ENCODE peak calls at places on chromosomes 2 and 18, in four cellular contexts. F is PC-9, U is A549, C is GM10248. J is an unnamed sample.

GRCh38 chr2:154466226-154466625 is 232.3 kb upstream of the KCNJ3 start:
- DNase-seq in F (no peak), U (no peak), C (no peak), J (no peak)

GRCh38 chr2:118859157-118859770 is 11.8 kb upstream of the EN1 start:
- DNase-seq in F (no peak), U (no peak), C (no peak), J (no peak)

GRCh38 chr2:67733517-67733916 is 329.3 kb downstream of the C1D start:
- DNase-seq in F (peak), U (peak), C (peak), J (peak)

GRCh38 chr18:57748770-57749603 is 54.1 kb downstream of the ATP8B1 start:
- DNase-seq in F (no peak), U (peak), C (peak), J (peak)

GRCh38 chr2:206011795-206012194 is 74.2 kb downstream of the INO80D start:
- DNase-seq in F (no peak), U (no peak), C (no peak), J (no peak)

GRCh38 chr2:126748188-126748760 is 92.3 kb downstream of the GYPC start:
- DNase-seq in F (no peak), U (no peak), C (no peak), J (no peak)

GRCh38 chr2:24743914-24744313 is 49.3 kb downstream of the PTRHD1 start:
- DNase-seq in F (no peak), U (no peak), C (no peak), J (no peak)

GRCh38 chr18:13112982-13113381 is 105.6 kb upstream of the LDLRAD4 start:
- DNase-seq in F (no peak), U (no peak), C (no peak), J (peak)

GRCh38 chr2:119085613-119086012 is 72.9 kb downstream of the C1QL2 start:
- DNase-seq in F (no peak), U (no peak), C (no peak), J (peak)

GRCh38 chr2:25023333-25023732 is 18.5 kb upstream of the EFR3B start:
- DNase-seq in F (no peak), U (no peak), C (no peak), J (no peak)

GRCh38 chr2:75100691-75101236 is 98.6 kb downstream of the TACR1 start:
- DNase-seq in F (no peak), U (no peak), C (no peak), J (no peak)

GRCh38 chr2:177554365-177554764 is 161.8 kb downstream of the AGPS start:
- DNase-seq in F (no peak), U (no peak), C (no peak), J (no peak)

GRCh38 chr2:216023055-216023648 is 9.8 kb upstream of the MREG start:
- DNase-seq in F (peak), U (peak), C (peak), J (peak)

GRCh38 chr2:3251974-3252373 is 125.6 kb downstream of the EIPR1 start:
- DNase-seq in F (no peak), U (no peak), C (no peak), J (no peak)

GRCh38 chr2:201218780-201219179 is 35.8 kb downstream of the CASP10 start:
- DNase-seq in F (no peak), U (no peak), C (no peak), J (no peak)

GRCh38 chr2:6408057-6408456 is 457.6 kb downstream of the CMPK2 start:
- DNase-seq in F (no peak), U (no peak), C (no peak), J (no peak)
- TF ChIP-seq CTCF in F (no peak), U (no peak), C (no peak), J (no peak)

DNA sequence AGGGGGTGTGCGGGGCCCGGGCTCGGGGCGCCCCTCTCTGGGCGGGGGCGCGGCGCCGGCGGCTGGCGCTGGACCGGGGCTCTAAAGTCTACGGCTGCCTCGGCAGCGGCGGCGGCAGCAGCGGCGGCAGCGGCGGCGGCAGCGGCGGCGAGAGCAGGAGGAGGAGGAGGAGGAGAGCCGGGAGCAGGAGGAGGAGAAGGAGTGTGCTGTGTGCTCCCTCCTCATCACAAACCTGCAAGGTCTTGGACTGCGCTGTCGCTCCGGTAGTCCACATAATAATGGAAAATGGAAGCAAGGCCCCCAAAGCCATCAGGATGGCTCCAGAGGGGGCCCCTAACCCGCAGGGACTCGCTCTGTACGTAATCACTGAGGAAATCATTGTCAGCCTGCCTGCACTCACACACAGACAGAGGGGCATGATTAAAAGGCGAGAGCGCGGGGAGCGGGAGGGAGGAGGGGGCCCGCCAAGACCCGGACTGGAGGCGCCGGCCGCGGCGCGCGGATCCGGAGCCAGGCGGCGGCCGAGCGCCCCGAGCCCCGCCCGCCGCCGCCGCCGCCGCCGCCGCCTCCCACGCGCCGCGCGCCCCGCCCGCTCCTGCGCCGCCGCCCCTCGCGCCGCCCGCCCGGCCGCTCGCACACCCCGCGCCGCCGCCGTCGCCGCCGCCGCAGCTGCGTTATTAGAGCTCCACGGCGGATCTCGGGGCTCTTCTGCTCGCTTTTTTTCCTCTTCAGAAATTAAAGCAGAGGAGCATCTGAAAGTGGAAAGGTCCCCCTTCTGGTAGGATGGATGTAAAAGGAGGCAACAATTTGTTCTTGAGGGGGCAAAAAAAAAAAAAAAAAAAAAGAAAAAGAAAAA is at the start of gene ZNF521:
- DNase-seq in F (peak), U (no peak), C (peak), J (peak)
- TF ChIP-seq CTCF in F (no peak), U (no peak), C (no peak), J (no peak)

GRCh38 chr2:135424849-135425248 is 106.2 kb downstream of the ZRANB3 start:
- DNase-seq in F (no peak), U (no peak), C (no peak), J (no peak)
- TF ChIP-seq CTCF in F (peak), U (no peak), C (no peak), J (no peak)

DNA sequence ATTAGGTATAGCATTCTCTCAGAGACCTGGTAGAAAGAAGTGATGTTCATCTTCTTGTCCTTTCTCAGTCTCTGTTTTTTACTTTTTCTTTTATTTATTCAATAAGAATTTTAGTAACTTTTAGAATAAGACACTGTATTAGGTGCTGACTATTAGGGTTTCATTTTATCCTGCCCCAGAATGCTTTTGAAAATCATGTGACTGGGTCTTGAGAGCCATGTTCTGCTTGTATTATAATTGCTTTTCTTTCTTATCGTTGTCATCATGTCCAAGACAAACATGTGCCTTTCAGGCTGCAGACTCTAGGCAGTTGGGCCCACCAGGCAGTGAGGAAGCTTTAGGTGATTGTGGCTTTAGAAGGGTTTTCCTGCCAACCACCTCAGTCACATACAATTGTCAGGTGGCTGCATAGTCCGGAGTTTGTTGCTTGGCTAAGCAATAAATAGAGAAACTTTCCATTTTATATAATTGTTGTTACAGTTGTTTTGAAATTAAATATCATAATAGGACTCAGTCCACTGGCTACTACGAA is 15.1 kb downstream of the GRHL1 start:
- DNase-seq in F (no peak), U (no peak), C (no peak), J (no peak)
- TF ChIP-seq CTCF in F (no peak), U (no peak), C (no peak), J (no peak)

GRCh38 chr18:26874283-26874682 is 8.8 kb upstream of the AQP4 start:
- DNase-seq in F (no peak), U (no peak), C (no peak), J (no peak)

GRCh38 chr18:26869640-26870039 is 4.1 kb upstream of the AQP4 start:
- DNase-seq in F (no peak), U (no peak), C (no peak), J (no peak)

DNA sequence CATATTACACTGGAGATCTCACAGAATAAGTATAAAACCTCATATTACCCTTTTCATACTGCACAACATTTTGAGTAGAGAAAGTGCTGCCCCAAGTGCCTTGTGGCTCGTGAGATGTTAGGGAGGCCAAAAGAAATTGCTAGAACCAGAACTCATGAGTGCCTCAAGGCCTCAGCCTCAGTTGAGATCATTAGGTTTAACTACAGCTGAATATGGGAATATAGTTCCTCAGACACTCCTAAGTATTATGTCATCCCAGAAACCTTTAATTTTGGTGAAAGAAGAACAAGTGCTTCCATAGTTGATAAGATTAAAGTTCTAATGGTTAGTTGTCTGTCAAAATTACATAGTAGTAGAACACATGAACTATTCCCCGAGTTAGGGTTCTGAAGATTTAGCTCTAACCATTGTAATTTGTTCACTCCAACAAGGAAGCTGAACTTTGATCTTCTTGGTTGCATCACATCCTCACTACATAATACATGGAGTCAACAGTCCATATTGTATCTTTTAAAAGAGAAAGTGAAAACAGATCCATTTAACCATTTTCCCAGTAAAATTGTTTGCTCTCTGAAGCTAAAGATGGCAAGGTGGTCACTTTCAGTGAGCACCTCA is 9.6 kb upstream of the AQP4 start:
- DNase-seq in F (no peak), U (no peak), C (no peak), J (peak)
- TF ChIP-seq CTCF in F (no peak), U (no peak), C (no peak), J (no peak)

GRCh38 chr18:56563568-56563967 is 74.8 kb downstream of the TXNL1 start:
- DNase-seq in F (no peak), U (no peak), C (no peak), J (no peak)
- TF ChIP-seq CTCF in F (no peak), U (no peak), C (no peak), J (no peak)

GRCh38 chr18:54957987-54958386 is 1.3 kb downstream of the CCDC68 start:
- DNase-seq in F (no peak), U (no peak), C (no peak), J (peak)
- TF ChIP-seq CTCF in F (no peak), U (no peak), C (no peak), J (no peak)

GRCh38 chr18:76504749-76505148 is 9.7 kb upstream of the ZNF516 start:
- DNase-seq in F (no peak), U (no peak), C (no peak), J (no peak)

GRCh38 chr18:76506395-76506794 is 11.4 kb upstream of the ZNF516 start:
- DNase-seq in F (no peak), U (no peak), C (no peak), J (no peak)

GRCh38 chr18:76506974-76507764 is 12.1 kb upstream of the ZNF516 start:
- DNase-seq in F (no peak), U (no peak), C (no peak), J (no peak)

GRCh38 chr18:76505611-76506010 is 10.6 kb upstream of the ZNF516 start:
- DNase-seq in F (no peak), U (no peak), C (no peak), J (no peak)

GRCh38 chr18:76507830-76508381 is 12.9 kb upstream of the ZNF516 start:
- DNase-seq in F (no peak), U (no peak), C (no peak), J (no peak)
- TF ChIP-seq CTCF in F (no peak), U (no peak), C (no peak), J (no peak)